ENCODE peak calls at places on chromosomes 12 and 14, in nine cellular contexts. O is cardiac muscle cell, Y is IMR-90, X is body of pancreas, L is heart left ventricle, V is GM23338, G is HCT116, U is transverse colon, R is mucosa of descending colon. P is an unnamed sample.

GRCh38 chr12:92502417-92503028 is 200.3 kb upstream of the PLEKHG7 start:
- DNase-seq in X (peak; percentile 45), U (no peak), R (peak; percentile 21), L (no peak), V (no peak), O (no peak), Y (no peak), G (no peak), P (no peak)

GRCh38 chr14:93997933-93998870 is 1.1 kb downstream of the CCDC197 start:
- DNase-seq in X (no peak), G (no peak), L (no peak), Y (no peak), R (peak; percentile 44), V (no peak), O (no peak), U (no peak), P (no peak)

GRCh38 chr12:67355428-67356385 is 86.5 kb downstream of the CAND1 start:
- DNase-seq in Y (peak; percentile 69), U (no peak), R (peak; percentile 31), X (peak; percentile 53), V (peak; percentile 83), G (peak; percentile 34), L (no peak), O (peak; percentile 77), P (peak; percentile 42)

GRCh38 chr12:111404362-111405148 is 1.2 kb upstream of the SH2B3 start:
- DNase-seq in Y (no peak), V (peak; percentile 92), L (no peak), R (peak; percentile 55), U (no peak), X (peak; percentile 36), G (no peak), O (no peak), P (peak; percentile 64)

GRCh38 chr14:22570132-22570949 is 18.7 kb downstream of the DAD1 start:
- DNase-seq in Y (peak; percentile 82), X (peak; percentile 82), V (peak; percentile 98), R (peak; percentile 92), U (peak; percentile 81), O (peak; percentile 86), L (no peak), G (peak; percentile 79), P (peak; percentile 82)

GRCh38 chr12:14576896-14577295 is 9.2 kb upstream of the PLBD1 start:
- DNase-seq in O (no peak), G (no peak), R (no peak), V (no peak), L (no peak), X (no peak), Y (no peak), U (no peak), P (no peak)

GRCh38 chr12:51128905-51129304 is 44.0 kb downstream of the TFCP2 start:
- DNase-seq in O (no peak), V (no peak), X (no peak), Y (peak; percentile 51), R (no peak), G (no peak), L (no peak), U (no peak), P (no peak)

GRCh38 chr12:25477217-25477616 is 75.9 kb downstream of the LMNTD1 start:
- DNase-seq in L (no peak), Y (no peak), R (no peak), G (no peak), U (no peak), O (no peak), X (no peak), V (no peak), P (no peak)

GRCh38 chr12:128761305-128761880 is 62.4 kb downstream of the SLC15A4 start:
- DNase-seq in X (no peak), O (no peak), U (no peak), L (no peak), Y (no peak), V (no peak), R (no peak), G (no peak), P (no peak)

GRCh38 chr12:49972641-49973360 is at the start of gene AQP6:
- DNase-seq in R (no peak), L (no peak), V (no peak), G (no peak), X (no peak), O (no peak), U (no peak), Y (no peak), P (no peak)

GRCh38 chr12:119024226-119024810 is 43.0 kb downstream of the SRRM4 start:
- DNase-seq in L (no peak), Y (no peak), V (no peak), X (no peak), U (no peak), R (no peak), G (no peak), O (no peak), P (no peak)

GRCh38 chr12:131831021-131831571 is 2.9 kb downstream of the MMP17 start:
- DNase-seq in L (peak; percentile 30), Y (no peak), V (no peak), R (no peak), O (no peak), U (no peak), X (no peak), G (no peak), P (no peak)

GRCh38 chr12:117155278-117156060 is 34.8 kb downstream of the FBXO21 start:
- DNase-seq in L (peak; percentile 55), U (peak; percentile 52), X (peak; percentile 84), R (peak; percentile 66), V (peak; percentile 100), G (peak; percentile 95), O (peak; percentile 89), Y (peak; percentile 11), P (peak; percentile 60)

GRCh38 chr12:60211244-60211643 is 615.4 kb downstream of the SLC16A7 start:
- DNase-seq in Y (no peak), U (no peak), R (no peak), X (no peak), G (no peak), O (no peak), V (no peak), L (no peak), P (no peak)

GRCh38 chr12:94704452-94704871 is 54.1 kb upstream of the TMCC3 start:
- DNase-seq in R (peak; percentile 9), G (no peak), Y (peak; percentile 90), O (no peak), V (no peak), U (no peak), X (peak; percentile 31), L (no peak), P (no peak)

GRCh38 chr14:70832536-70833305 is 23.4 kb upstream of the MAP3K9 start:
- DNase-seq in V (no peak), G (no peak), X (no peak), L (no peak), O (no peak), Y (peak; percentile 34), R (no peak), U (no peak), P (peak; percentile 28)

GRCh38 chr12:41932470-41932991 is 212.1 kb downstream of the GXYLT1 start:
- DNase-seq in O (peak; percentile 57), X (peak; percentile 67), L (peak; percentile 79), V (peak; percentile 70), R (peak; percentile 36), U (peak; percentile 28), Y (no peak), G (no peak), P (peak; percentile 66)

GRCh38 chr14:70096866-70097265 is 91.9 kb downstream of the SLC8A3 start:
- DNase-seq in R (no peak), X (no peak), U (no peak), Y (peak; percentile 14), V (peak; percentile 75), L (no peak), G (no peak), O (peak; percentile 44), P (peak; percentile 3)

GRCh38 chr12:55926738-55927587 is 731 bp downstream of the PYM1 start:
- DNase-seq in V (peak; percentile 96), R (peak; percentile 97), G (peak; percentile 89), Y (peak; percentile 91), L (peak; percentile 87), X (peak; percentile 88), U (peak; percentile 91), O (peak; percentile 92), P (peak; percentile 88)
- TF ChIP-seq CTCF in V (peak; percentile 84), R (peak; percentile 40), G (no peak), Y (peak; percentile 64), L (peak; percentile 69), X (peak; percentile 42), U (peak; percentile 70), O (peak; percentile 74), P (peak; percentile 58)

GRCh38 chr14:72941286-72941985 is 15.2 kb downstream of the DCAF4 start:
- DNase-seq in X (no peak), V (no peak), U (no peak), O (no peak), G (no peak), R (no peak), L (no peak), Y (no peak), P (no peak)

GRCh38 chr14:72943876-72944430 is 17.7 kb downstream of the DCAF4 start:
- DNase-seq in L (no peak), X (no peak), R (no peak), O (no peak), U (no peak), V (no peak), G (no peak), Y (no peak), P (no peak)

GRCh38 chr14:72939630-72940029 is 13.4 kb downstream of the DCAF4 start:
- DNase-seq in Y (no peak), X (no peak), L (no peak), U (no peak), O (no peak), R (no peak), G (no peak), V (no peak), P (peak; percentile 78)

GRCh38 chr14:72945628-72946027 is 19.4 kb downstream of the DCAF4 start:
- DNase-seq in O (no peak), G (no peak), U (no peak), L (no peak), V (no peak), X (no peak), R (no peak), Y (no peak), P (no peak)

GRCh38 chr14:72942934-72943333 is 16.7 kb downstream of the DCAF4 start:
- DNase-seq in V (peak; percentile 42), O (no peak), Y (no peak), L (no peak), U (no peak), R (no peak), X (no peak), G (no peak), P (no peak)
- H3K36me3 ChIP-seq in V (peaks cover 12% of the 10 kb centered on the region), O (peaks cover 3% of the 10 kb centered on the region), Y (peaks cover 34% of the 10 kb centered on the region), L (peaks cover 48% of the 10 kb centered on the region), U (peaks cover 20% of the 10 kb centered on the region), R (no peaks in the 10 kb centered on the region), X (no peaks in the 10 kb centered on the region), G (peaks cover 16% of the 10 kb centered on the region), P (peaks cover 28% of the 10 kb centered on the region)

DNA sequence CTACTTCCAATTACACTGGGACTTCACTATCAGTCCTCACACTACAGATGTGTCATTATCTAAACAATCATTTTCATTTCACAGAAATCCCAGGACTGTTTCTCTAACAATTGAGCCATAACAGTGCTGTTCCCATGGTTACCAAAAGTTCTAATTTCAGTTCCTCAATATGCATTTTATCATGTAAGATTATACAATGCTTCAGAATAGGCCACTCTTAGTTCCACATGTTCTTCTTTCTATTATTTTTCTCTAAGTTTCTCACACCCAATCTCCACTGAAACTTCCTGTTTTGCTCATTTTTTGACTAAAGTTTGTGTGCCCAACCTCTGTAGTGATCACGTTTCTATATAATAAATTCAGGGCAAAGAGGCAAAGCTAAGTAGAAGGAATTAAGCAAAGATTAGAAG is 185.8 kb downstream of the DUSP6 start:
- DNase-seq in U (no peak), V (no peak), L (no peak), X (no peak), Y (peak; percentile 60), R (no peak), G (no peak), O (no peak), P (no peak)
- H3K4me1 ChIP-seq in U (peaks cover 22% of the 10 kb centered on the region), V (no peaks in the 10 kb centered on the region), L (peaks cover 8% of the 10 kb centered on the region), X (no peaks in the 10 kb centered on the region), Y (peaks cover 4% of the 10 kb centered on the region), R (peaks cover 3% of the 10 kb centered on the region), G (no peaks in the 10 kb centered on the region), O (peaks cover 5% of the 10 kb centered on the region), P (peaks cover 5% of the 10 kb centered on the region)

GRCh38 chr12:16076553-16076952 is 165.4 kb downstream of the DERA start:
- DNase-seq in G (peak; percentile 29), Y (peak; percentile 2), O (peak; percentile 23), V (peak; percentile 78), X (no peak), R (peak; percentile 31), U (no peak), L (no peak), P (no peak)
- TF ChIP-seq CTCF in G (peak; percentile 35), Y (peak; percentile 41), O (peak; percentile 41), V (peak; percentile 70), X (no peak), R (peak; percentile 26), U (peak; percentile 22), L (no peak), P (no peak)

P was measured in adrenal gland.